ENCODE peak calls at places on chromosomes 7 and 10, in nine cellular contexts. H is tibial artery, G is Panc1, Q is tibial nerve, B is neural progenitor cell, O is spleen, M is IMR-90, T is lung, S is fibroblast of lung. C is an unnamed sample.

GRCh38 chr10:116026315-116026714 is 246.7 kb downstream of the GFRA1 start:
- DNase-seq in H (no peak), G (no peak), Q (no peak), B (peak; percentile 17), O (no peak), M (no peak), T (no peak), S (no peak), C (no peak)

GRCh38 chr7:136400877-136401276 is 423.7 kb upstream of the MTPN start:
- DNase-seq in H (no peak), G (no peak), Q (no peak), B (no peak), O (no peak), M (no peak), T (no peak), S (no peak), C (no peak)

GRCh38 chr10:84088626-84089025 is 50.7 kb upstream of the GHITM start:
- DNase-seq in H (no peak), G (no peak), Q (no peak), B (no peak), O (no peak), M (no peak), T (no peak), S (no peak), C (peak; percentile 55)

GRCh38 chr7:122315507-122316466 is 11.2 kb upstream of the FEZF1 start:
- DNase-seq in H (no peak), G (no peak), Q (no peak), B (peak; percentile 68), O (no peak), M (no peak), T (no peak), S (no peak), C (no peak)

GRCh38 chr7:28405662-28406061 is 6.7 kb upstream of the CREB5 start:
- DNase-seq in H (peak; percentile 68), G (no peak), Q (peak; percentile 63), B (no peak), O (no peak), M (peak; percentile 97), T (peak; percentile 40), S (peak; percentile 92), C (no peak)

GRCh38 chr7:37920619-37921339 is at the start of gene EPDR1:
- DNase-seq in H (peak; percentile 54), G (no peak), Q (peak; percentile 29), B (peak; percentile 70), O (peak; percentile 80), M (no peak), T (peak; percentile 77), S (no peak), C (peak; percentile 58)

GRCh38 chr7:50502947-50503346 is 52.8 kb upstream of the FIGNL1 start:
- DNase-seq in H (no peak), G (no peak), Q (no peak), B (no peak), O (peak; percentile 53), M (no peak), T (no peak), S (peak; percentile 76), C (no peak)

GRCh38 chr7:149869867-149870266 is 3.9 kb upstream of the ATP6V0E2 start:
- DNase-seq in H (no peak), G (no peak), Q (no peak), B (no peak), O (no peak), M (no peak), T (no peak), S (no peak), C (no peak)

GRCh38 chr7:4449263-4449662 is 232.8 kb upstream of the FOXK1 start:
- DNase-seq in H (no peak), G (no peak), Q (no peak), B (no peak), O (no peak), M (no peak), T (no peak), S (no peak), C (no peak)

GRCh38 chr7:17184805-17185689 is 113.4 kb upstream of the AHR start:
- DNase-seq in H (no peak), G (no peak), Q (no peak), B (no peak), O (no peak), M (peak; percentile 27), T (no peak), S (peak; percentile 36), C (no peak)

GRCh38 chr7:17302575-17303142 is 4.2 kb downstream of the AHR start:
- DNase-seq in H (no peak), G (no peak), Q (no peak), B (no peak), O (no peak), M (peak; percentile 18), T (no peak), S (peak; percentile 65), C (no peak)

GRCh38 chr10:86298501-86299001 is 68.0 kb downstream of the GRID1 start:
- DNase-seq in H (no peak), G (no peak), Q (no peak), B (no peak), O (peak; percentile 59), M (no peak), T (no peak), S (no peak), C (no peak)

GRCh38 chr10:122381680-122382079 is 7.2 kb downstream of the PLEKHA1 start:
- DNase-seq in H (no peak), G (no peak), Q (no peak), B (no peak), O (no peak), M (no peak), T (no peak), S (no peak), C (no peak)

GRCh38 chr10:122379537-122379936 is 5.0 kb downstream of the PLEKHA1 start:
- DNase-seq in H (no peak), G (no peak), Q (no peak), B (no peak), O (no peak), M (no peak), T (no peak), S (no peak), C (no peak)

GRCh38 chr10:122380703-122381102 is 6.2 kb downstream of the PLEKHA1 start:
- DNase-seq in H (no peak), G (no peak), Q (no peak), B (no peak), O (no peak), M (no peak), T (no peak), S (no peak), C (no peak)

GRCh38 chr10:122376364-122376961 is 2.0 kb downstream of the PLEKHA1 start:
- DNase-seq in H (no peak), G (no peak), Q (no peak), B (no peak), O (no peak), M (no peak), T (no peak), S (no peak), C (no peak)

GRCh38 chr10:122379041-122379440 is 4.5 kb downstream of the PLEKHA1 start:
- DNase-seq in H (no peak), G (no peak), Q (no peak), B (no peak), O (no peak), M (no peak), T (no peak), S (no peak), C (no peak)
- H3K4me3 ChIP-seq in H (no peak overlapping the region), G (no peak overlapping the region), Q (no peak overlapping the region), B (no peak overlapping the region), O (no peak overlapping the region), M (no peak overlapping the region), T (no peak overlapping the region), S (no peak overlapping the region), C (no peak overlapping the region)

DNA sequence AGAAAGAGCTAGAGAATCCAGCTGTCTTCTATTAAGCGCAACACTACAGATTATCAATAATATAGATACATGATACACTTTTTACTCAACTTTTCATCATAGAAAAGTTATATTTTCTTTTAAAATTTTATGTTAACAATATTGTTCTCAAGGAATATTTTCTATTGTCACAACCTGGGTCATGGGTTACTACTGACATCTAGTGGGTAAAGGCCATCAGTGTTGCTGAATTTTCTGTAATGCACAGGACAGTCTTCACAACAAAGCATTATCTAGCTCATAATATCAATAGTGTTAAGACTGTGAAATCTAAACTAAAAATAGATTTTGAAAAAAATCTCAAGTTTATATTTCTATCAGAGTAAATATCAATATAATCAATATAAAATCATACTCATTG is 209.8 kb downstream of the ZNF33B start:
- DNase-seq in H (no peak), G (no peak), Q (no peak), B (no peak), O (no peak), M (no peak), T (no peak), S (peak; percentile 6), C (no peak)
- TF ChIP-seq CTCF in H (no peak), G (peak; percentile 64), Q (peak; percentile 11), B (peak; percentile 20), O (peak; percentile 24), M (peak; percentile 10), T (no peak), S (no peak), C (peak; percentile 68)

DNA sequence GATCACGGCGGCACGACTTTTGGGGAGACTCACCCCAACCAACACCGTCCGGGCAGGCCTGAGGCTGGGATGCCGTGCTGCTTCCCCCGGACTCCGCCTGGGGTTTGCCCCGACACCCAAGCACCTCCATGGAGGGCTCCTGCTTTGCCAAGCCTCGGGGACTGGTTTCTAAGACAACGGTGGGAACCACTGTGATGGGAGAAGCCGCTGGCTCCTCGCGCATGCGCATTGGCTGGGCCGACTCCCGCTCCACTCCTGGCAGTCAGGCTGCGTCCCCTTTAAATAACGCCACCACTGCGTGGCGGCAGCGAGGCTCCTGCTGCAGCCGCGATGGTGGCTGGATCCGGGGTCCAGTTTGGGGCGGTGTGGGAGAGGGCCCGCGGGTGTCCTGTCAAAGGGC is 201.0 kb downstream of the ZNF716 start:
- DNase-seq in H (no peak), G (no peak), Q (no peak), B (no peak), O (no peak), M (no peak), T (peak; percentile 14), S (no peak), C (no peak)
- H3K9me3 ChIP-seq in H (no peaks in the 10 kb centered on the region), G (no peaks in the 10 kb centered on the region), Q (no peaks in the 10 kb centered on the region), B (no peaks in the 10 kb centered on the region), O (peaks cover 67% of the 10 kb centered on the region), M (peaks cover 78% of the 10 kb centered on the region), T (no peaks in the 10 kb centered on the region), S (no peaks in the 10 kb centered on the region), C (no peaks in the 10 kb centered on the region)

DNA sequence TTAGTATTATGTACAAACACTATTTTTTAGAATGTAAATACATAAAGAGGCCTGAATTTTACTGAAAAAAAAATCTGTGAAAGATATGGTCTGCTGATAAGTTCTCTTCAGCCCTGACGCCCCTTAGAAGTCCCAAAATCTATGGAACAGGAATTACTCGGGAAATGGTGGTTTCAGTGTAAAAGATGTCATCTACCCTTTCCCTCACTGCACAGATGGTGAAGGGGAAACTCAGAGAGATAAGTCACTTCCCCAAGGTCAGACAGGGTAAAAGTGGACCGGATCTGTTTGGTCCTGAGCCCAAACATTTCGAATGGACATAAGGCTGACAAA is 458 bp upstream of the MCM10 start:
- DNase-seq in H (no peak), G (no peak), Q (no peak), B (no peak), O (no peak), M (no peak), T (no peak), S (no peak), C (no peak)
- H3K4me3 ChIP-seq in H (no peak overlapping the region), G (peak overlapping the region; percentile 69), Q (peak overlapping the region; percentile 49), B (peak overlapping the region; percentile 25), O (peak overlapping the region; percentile 83), M (peak overlapping the region; percentile 50), T (no peak overlapping the region), S (peak overlapping the region; percentile 72), C (peak overlapping the region; percentile 90)

C was measured in BE2C.